ENCODE peak calls at places on chromosomes 2 and 18, in six cellular contexts. Y, K, D, W, H and L are unnamed samples. For H3K4me1, the result is how much of the 10 kb centered on the place peaks cover.

GRCh38 chr2:9781252-9781651 is 62.0 kb upstream of the TAF1B start:
- DNase-seq in Y (no peak), K (peak), D (no peak), W (no peak), H (no peak), L (peak)

GRCh38 chr2:57180042-57180567 is 866.5 kb upstream of the VRK2 start:
- DNase-seq in Y (peak), K (no peak), D (no peak), W (no peak), H (no peak), L (no peak)

GRCh38 chr2:191112448-191112901 is 38.3 kb downstream of the STAT4 start:
- DNase-seq in Y (no peak), K (no peak), D (no peak), W (no peak), H (no peak), L (no peak)

GRCh38 chr2:223779877-223780276 is 57.5 kb downstream of the AP1S3 start:
- DNase-seq in Y (peak), K (no peak), D (no peak), W (peak), H (no peak), L (no peak)

GRCh38 chr2:165274698-165275097 is 35.5 kb downstream of the SCN2A start:
- DNase-seq in Y (peak), K (peak), D (peak), W (no peak), H (peak), L (peak)

GRCh38 chr2:70514612-70515055 is 39.0 kb downstream of the TGFA start:
- DNase-seq in Y (no peak), K (no peak), D (no peak), W (no peak), H (no peak), L (peak)

GRCh38 chr2:120253021-120253882 is 600 bp downstream of the RALB start:
- DNase-seq in Y (peak), K (peak), D (peak), W (no peak), H (peak), L (peak)

GRCh38 chr2:80086831-80087230 is 217.7 kb downstream of the LRRTM1 start:
- DNase-seq in Y (peak), K (no peak), D (no peak), W (no peak), H (no peak), L (no peak)

GRCh38 chr2:188333751-188334524 is 42.3 kb downstream of the GULP1 start:
- DNase-seq in Y (peak), K (no peak), D (no peak), W (no peak), H (no peak), L (no peak)

GRCh38 chr2:12577086-12577485 is 139.7 kb upstream of the TRIB2 start:
- DNase-seq in Y (no peak), K (no peak), D (no peak), W (no peak), H (no peak), L (no peak)

GRCh38 chr2:189115126-189115525 is 64.4 kb downstream of the COL5A2 start:
- DNase-seq in Y (no peak), K (no peak), D (no peak), W (no peak), H (no peak), L (no peak)

GRCh38 chr2:53856272-53856671 is 3.5 kb downstream of the GPR75 start:
- DNase-seq in Y (no peak), K (no peak), D (no peak), W (no peak), H (no peak), L (no peak)

GRCh38 chr18:54479365-54479764 is 111.7 kb upstream of the DYNAP start:
- DNase-seq in Y (peak), K (no peak), D (no peak), W (no peak), H (no peak), L (no peak)

GRCh38 chr2:191983186-191983585 is 136.3 kb upstream of the CAVIN2 start:
- DNase-seq in Y (peak), K (no peak), D (no peak), W (no peak), H (no peak), L (no peak)

GRCh38 chr18:50653402-50654093 is 93.7 kb downstream of the MAPK4 start:
- DNase-seq in Y (no peak), K (peak), D (no peak), W (no peak), H (peak), L (no peak)

GRCh38 chr2:5985551-5986229 is 293.5 kb downstream of the SOX11 start:
- DNase-seq in Y (no peak), K (no peak), D (no peak), W (no peak), H (no peak), L (no peak)

GRCh38 chr18:63223837-63224236 is 95.7 kb downstream of the BCL2 start:
- DNase-seq in Y (no peak), K (no peak), D (no peak), W (no peak), H (no peak), L (no peak)

GRCh38 chr18:35050638-35051287 is 9.6 kb downstream of the MAPRE2 start:
- DNase-seq in Y (no peak), K (no peak), D (no peak), W (no peak), H (no peak), L (no peak)

GRCh38 chr18:3679254-3679653 is 229.3 kb downstream of the TGIF1 start:
- DNase-seq in Y (no peak), K (no peak), D (no peak), W (no peak), H (no peak), L (no peak)

GRCh38 chr2:129467012-129467779 is 512.3 kb upstream of the RAB6C start:
- DNase-seq in Y (no peak), K (no peak), D (no peak), W (no peak), H (no peak), L (no peak)

GRCh38 chr2:95020275-95021014 is 5.1 kb upstream of the MAL start:
- DNase-seq in Y (no peak), K (no peak), D (no peak), W (no peak), H (no peak), L (peak)

GRCh38 chr2:54545700-54546450 is 89.7 kb downstream of the SPTBN1 start:
- DNase-seq in Y (peak), K (no peak), D (peak), W (no peak), H (no peak), L (no peak)

GRCh38 chr2:118312963-118313756 is 224.9 kb downstream of the INSIG2 start:
- DNase-seq in Y (no peak), K (no peak), D (no peak), W (no peak), H (no peak), L (no peak)

GRCh38 chr2:54619660-54620231 is 103.7 kb upstream of the EML6 start:
- DNase-seq in Y (no peak), K (no peak), D (no peak), W (no peak), H (no peak), L (no peak)

GRCh38 chr2:121818546-121818945 is 63.1 kb downstream of the TSN start:
- DNase-seq in Y (no peak), K (no peak), D (no peak), W (no peak), H (no peak), L (no peak)

GRCh38 chr2:65129613-65130439 is at the start of gene RAB1A:
- DNase-seq in Y (peak), K (peak), D (peak), W (peak), H (peak), L (peak)

GRCh38 chr2:168160897-168161296 is 86.5 kb downstream of the STK39 start:
- DNase-seq in Y (no peak), K (no peak), D (no peak), W (no peak), H (no peak), L (no peak)

GRCh38 chr2:60875520-60875919 is 5.9 kb upstream of the REL start:
- DNase-seq in Y (no peak), K (no peak), D (no peak), W (no peak), H (no peak), L (no peak)

GRCh38 chr2:211408485-211408884 is 852.1 kb downstream of the CPS1 start:
- DNase-seq in Y (peak), K (no peak), D (no peak), W (no peak), H (no peak), L (no peak)

GRCh38 chr2:232437130-232437620 is 18.8 kb upstream of the ALPI start:
- DNase-seq in Y (no peak), K (peak), D (no peak), W (no peak), H (peak), L (no peak)

GRCh38 chr2:136175466-136175865 is 57.5 kb upstream of the CXCR4 start:
- DNase-seq in Y (no peak), K (no peak), D (no peak), W (no peak), H (no peak), L (no peak)

GRCh38 chr2:156037472-156037871 is 295.0 kb downstream of the NR4A2 start:
- DNase-seq in Y (no peak), K (no peak), D (no peak), W (no peak), H (no peak), L (no peak)

GRCh38 chr2:26086779-26087178 is 52.9 kb downstream of the RAB10 start:
- DNase-seq in Y (no peak), K (no peak), D (no peak), W (no peak), H (no peak), L (no peak)

GRCh38 chr2:47015206-47015605 is 99.6 kb upstream of the MCFD2 start:
- DNase-seq in Y (no peak), K (no peak), D (no peak), W (no peak), H (no peak), L (no peak)

GRCh38 chr2:237427807-237428506 is 14.0 kb upstream of the COL6A3 start:
- DNase-seq in Y (no peak), K (no peak), D (no peak), W (peak), H (no peak), L (no peak)

GRCh38 chr2:234712421-234712935 is 215.6 kb upstream of the ARL4C start:
- DNase-seq in Y (peak), K (no peak), D (no peak), W (no peak), H (no peak), L (no peak)

DNA sequence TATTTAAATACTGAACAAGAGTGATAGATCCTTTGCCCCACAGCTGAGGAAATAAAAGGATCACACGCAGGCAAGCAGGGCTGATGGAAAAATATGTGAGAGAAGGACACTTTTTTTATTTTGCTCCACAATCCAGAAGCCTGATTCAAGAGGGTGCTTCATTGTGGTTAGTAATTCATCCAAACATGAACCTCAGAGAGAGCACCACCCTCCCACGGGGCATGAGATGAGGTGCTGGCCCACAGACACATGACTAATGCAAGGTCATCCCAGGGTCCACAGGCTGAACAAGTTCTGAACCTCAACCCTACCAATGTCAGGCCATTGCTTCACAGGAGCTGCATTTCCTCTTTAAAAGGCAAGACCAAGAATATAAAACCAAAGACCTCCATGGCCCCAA is 239.6 kb downstream of the MREG start:
- DNase-seq in Y (peak), K (peak), D (no peak), W (no peak), H (peak), L (no peak)
- H3K4me1 ChIP-seq in Y (under half), K (under half), D (under half), W (under half), H (under half), L (under half)

GRCh38 chr2:68796306-68796905 is 61.8 kb downstream of the ARHGAP25 start:
- DNase-seq in Y (no peak), K (no peak), D (no peak), W (no peak), H (no peak), L (no peak)
- H3K4me1 ChIP-seq in Y (under half), K (under half), D (under half), W (under half), H (under half), L (under half)

DNA sequence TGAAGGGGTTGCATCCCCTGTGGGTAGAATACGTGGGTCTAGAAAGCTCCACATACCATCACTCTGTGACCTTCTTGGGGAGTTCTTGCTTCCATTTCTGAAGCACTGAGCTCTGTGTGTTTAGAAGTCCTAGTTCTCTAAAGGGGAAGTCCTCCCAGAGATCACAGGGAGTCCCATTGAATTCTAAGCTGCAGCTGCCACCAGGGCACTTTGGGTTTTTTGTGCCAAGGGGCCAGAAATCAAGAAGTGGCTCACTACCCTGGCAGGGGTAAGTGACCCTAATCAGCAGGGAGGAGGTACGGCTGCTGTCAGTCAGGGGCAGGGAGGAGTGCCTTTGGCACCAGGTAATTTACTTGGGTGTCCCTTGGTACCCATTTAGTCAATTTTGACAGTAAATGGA is 70.9 kb downstream of the EHD3 start:
- DNase-seq in Y (no peak), K (no peak), D (peak), W (no peak), H (no peak), L (no peak)
- H3K4me1 ChIP-seq in Y (under half), K (under half), D (under half), W (under half), H (under half), L (under half)

DNA sequence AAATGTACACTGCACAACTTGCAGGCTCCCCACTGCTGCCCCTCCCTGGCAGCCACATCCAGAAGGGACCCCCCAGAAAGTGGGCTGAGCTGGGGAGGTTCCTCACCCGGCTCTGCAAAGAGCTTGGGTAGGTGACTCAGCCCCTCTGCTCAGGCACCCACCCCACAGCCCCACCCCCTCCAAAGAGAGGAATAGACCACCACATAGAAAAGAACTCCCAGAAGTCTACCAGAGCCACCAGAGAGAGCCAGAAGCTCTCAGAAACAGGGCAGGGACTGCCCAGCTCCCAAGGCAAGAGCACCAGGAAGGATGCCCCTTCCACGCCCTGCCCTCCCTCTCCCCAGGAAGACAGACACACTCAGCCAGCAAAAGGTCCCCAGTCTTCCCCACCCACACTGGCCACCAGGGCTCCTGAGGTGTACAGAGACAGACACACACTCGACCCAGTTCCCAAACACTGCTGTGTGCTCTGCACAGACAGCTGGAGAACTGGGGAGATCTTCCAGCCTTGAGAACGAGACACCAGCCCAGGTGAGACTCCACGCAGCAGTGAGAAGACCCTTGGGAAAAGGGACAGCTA is 28.2 kb downstream of the BIN1 start:
- DNase-seq in Y (no peak), K (no peak), D (no peak), W (no peak), H (no peak), L (no peak)
- H3K4me1 ChIP-seq in Y (under half), K (under half), D (under half), W (half or more), H (half or more), L (under half)

GRCh38 chr2:128310094-128310716 is 8.5 kb downstream of the HS6ST1 start:
- DNase-seq in Y (no peak), K (peak), D (no peak), W (no peak), H (peak), L (no peak)
- H3K4me1 ChIP-seq in Y (under half), K (half or more), D (half or more), W (under half), H (half or more), L (under half)